ENCODE peak calls at places on chromosomes 1 and 21, in seven cellular contexts. One of them, this sample, is unnamed.

GRCh38 chr1:53860967-53861411 is 22.9 kb upstream of the NDC1 start:
- DNase-seq in BE2C: peak
- DNase-seq in PC-9: peak
- DNase-seq in left ventricle myocardium inferior: no peak
- DNase-seq in AG04450: peak
- DNase-seq in neural crest cell: peak
- DNase-seq in activated B cell treated with CpG ODN at 0.5 μM for 24 hours: no peak
- DNase-seq in this sample: no peak

GRCh38 chr1:41856361-41857285 is 62.1 kb downstream of the HIVEP3 start:
- DNase-seq in BE2C: no peak
- DNase-seq in AG04450: no peak
- DNase-seq in left ventricle myocardium inferior: no peak
- DNase-seq in PC-9: no peak
- DNase-seq in neural crest cell: no peak
- DNase-seq in activated B cell treated with CpG ODN at 0.5 μM for 24 hours: no peak
- DNase-seq in this sample: no peak

GRCh38 chr1:27628712-27629111 is 6.3 kb downstream of the FGR start:
- DNase-seq in neural crest cell: no peak
- DNase-seq in AG04450: no peak
- DNase-seq in PC-9: no peak
- DNase-seq in left ventricle myocardium inferior: no peak
- DNase-seq in activated B cell treated with CpG ODN at 0.5 μM for 24 hours: no peak
- DNase-seq in BE2C: peak
- DNase-seq in this sample: no peak

GRCh38 chr1:151547119-151547899 is 7.2 kb downstream of the TUFT1 start:
- DNase-seq in BE2C: no peak
- DNase-seq in left ventricle myocardium inferior: peak
- DNase-seq in AG04450: peak
- DNase-seq in PC-9: peak
- DNase-seq in activated B cell treated with CpG ODN at 0.5 μM for 24 hours: no peak
- DNase-seq in neural crest cell: no peak
- DNase-seq in this sample: no peak

GRCh38 chr1:218377143-218377660 is 32.1 kb downstream of the TGFB2 start:
- DNase-seq in activated B cell treated with CpG ODN at 0.5 μM for 24 hours: peak
- DNase-seq in AG04450: peak
- DNase-seq in neural crest cell: no peak
- DNase-seq in PC-9: peak
- DNase-seq in left ventricle myocardium inferior: no peak
- DNase-seq in BE2C: no peak
- DNase-seq in this sample: no peak

GRCh38 chr1:200866521-200866920 is 6.3 kb upstream of the GPR25 start:
- DNase-seq in AG04450: no peak
- DNase-seq in neural crest cell: no peak
- DNase-seq in BE2C: no peak
- DNase-seq in PC-9: no peak
- DNase-seq in left ventricle myocardium inferior: no peak
- DNase-seq in activated B cell treated with CpG ODN at 0.5 μM for 24 hours: no peak
- DNase-seq in this sample: no peak

GRCh38 chr1:47830856-47831255 is 166.3 kb downstream of the TRABD2B start:
- DNase-seq in BE2C: no peak
- DNase-seq in PC-9: no peak
- DNase-seq in AG04450: no peak
- DNase-seq in neural crest cell: no peak
- DNase-seq in left ventricle myocardium inferior: no peak
- DNase-seq in activated B cell treated with CpG ODN at 0.5 μM for 24 hours: no peak
- DNase-seq in this sample: no peak

GRCh38 chr1:226688056-226688748 is 50.9 kb downstream of the ITPKB start:
- DNase-seq in AG04450: no peak
- DNase-seq in activated B cell treated with CpG ODN at 0.5 μM for 24 hours: no peak
- DNase-seq in PC-9: no peak
- DNase-seq in neural crest cell: no peak
- DNase-seq in left ventricle myocardium inferior: no peak
- DNase-seq in BE2C: no peak
- DNase-seq in this sample: no peak

GRCh38 chr21:41142051-41142795 is 25.7 kb upstream of the BACE2 start:
- DNase-seq in BE2C: no peak
- DNase-seq in AG04450: peak
- DNase-seq in activated B cell treated with CpG ODN at 0.5 μM for 24 hours: no peak
- DNase-seq in neural crest cell: no peak
- DNase-seq in left ventricle myocardium inferior: no peak
- DNase-seq in PC-9: peak
- DNase-seq in this sample: no peak

GRCh38 chr1:247332901-247333361 is 1.3 kb upstream of the ZNF496 start:
- DNase-seq in left ventricle myocardium inferior: no peak
- DNase-seq in activated B cell treated with CpG ODN at 0.5 μM for 24 hours: no peak
- DNase-seq in PC-9: no peak
- DNase-seq in neural crest cell: no peak
- DNase-seq in BE2C: no peak
- DNase-seq in AG04450: no peak
- DNase-seq in this sample: no peak

GRCh38 chr1:62070384-62071011 is 124.2 kb upstream of the L1TD1 start:
- DNase-seq in activated B cell treated with CpG ODN at 0.5 μM for 24 hours: no peak
- DNase-seq in AG04450: no peak
- DNase-seq in PC-9: no peak
- DNase-seq in left ventricle myocardium inferior: no peak
- DNase-seq in neural crest cell: no peak
- DNase-seq in BE2C: peak
- DNase-seq in this sample: no peak

GRCh38 chr1:78491311-78492071 is 717 bp downstream of the PTGFR start:
- DNase-seq in AG04450: no peak
- DNase-seq in left ventricle myocardium inferior: peak
- DNase-seq in activated B cell treated with CpG ODN at 0.5 μM for 24 hours: no peak
- DNase-seq in BE2C: peak
- DNase-seq in PC-9: peak
- DNase-seq in neural crest cell: peak
- DNase-seq in this sample: no peak

GRCh38 chr1:178867670-178868069 is 3.2 kb downstream of the ANGPTL1 start:
- DNase-seq in left ventricle myocardium inferior: no peak
- DNase-seq in neural crest cell: no peak
- DNase-seq in activated B cell treated with CpG ODN at 0.5 μM for 24 hours: no peak
- DNase-seq in BE2C: no peak
- DNase-seq in AG04450: no peak
- DNase-seq in PC-9: no peak
- DNase-seq in this sample: no peak

GRCh38 chr1:61253059-61253735 is 170.8 kb downstream of the NFIA start:
- DNase-seq in activated B cell treated with CpG ODN at 0.5 μM for 24 hours: no peak
- DNase-seq in AG04450: no peak
- DNase-seq in BE2C: peak
- DNase-seq in neural crest cell: no peak
- DNase-seq in left ventricle myocardium inferior: peak
- DNase-seq in PC-9: peak
- DNase-seq in this sample: no peak

GRCh38 chr1:59499956-59500569 is 203.2 kb downstream of the FGGY start:
- DNase-seq in AG04450: no peak
- DNase-seq in activated B cell treated with CpG ODN at 0.5 μM for 24 hours: no peak
- DNase-seq in PC-9: no peak
- DNase-seq in left ventricle myocardium inferior: no peak
- DNase-seq in neural crest cell: no peak
- DNase-seq in BE2C: no peak
- DNase-seq in this sample: no peak

GRCh38 chr1:56197946-56198345 is 381.4 kb downstream of the PLPP3 start:
- DNase-seq in AG04450: no peak
- DNase-seq in BE2C: no peak
- DNase-seq in neural crest cell: no peak
- DNase-seq in PC-9: no peak
- DNase-seq in left ventricle myocardium inferior: no peak
- DNase-seq in activated B cell treated with CpG ODN at 0.5 μM for 24 hours: no peak
- DNase-seq in this sample: no peak

GRCh38 chr1:11320153-11320936 is 47.3 kb downstream of the UBIAD1 start:
- DNase-seq in activated B cell treated with CpG ODN at 0.5 μM for 24 hours: peak
- DNase-seq in PC-9: peak
- DNase-seq in BE2C: peak
- DNase-seq in left ventricle myocardium inferior: no peak
- DNase-seq in AG04450: no peak
- DNase-seq in neural crest cell: peak
- DNase-seq in this sample: peak

GRCh38 chr1:61233121-61233659 is 150.8 kb downstream of the NFIA start:
- DNase-seq in PC-9: no peak
- DNase-seq in neural crest cell: no peak
- DNase-seq in AG04450: no peak
- DNase-seq in BE2C: no peak
- DNase-seq in left ventricle myocardium inferior: no peak
- DNase-seq in activated B cell treated with CpG ODN at 0.5 μM for 24 hours: no peak
- DNase-seq in this sample: no peak

GRCh38 chr1:75723989-75724471 is 479 bp upstream of the ACADM start:
- DNase-seq in activated B cell treated with CpG ODN at 0.5 μM for 24 hours: no peak
- DNase-seq in neural crest cell: peak
- DNase-seq in AG04450: peak
- DNase-seq in BE2C: peak
- DNase-seq in PC-9: peak
- DNase-seq in left ventricle myocardium inferior: peak
- DNase-seq in this sample: peak

GRCh38 chr1:230104395-230105244 is 37.6 kb downstream of the GALNT2 start:
- DNase-seq in left ventricle myocardium inferior: peak
- DNase-seq in BE2C: peak
- DNase-seq in activated B cell treated with CpG ODN at 0.5 μM for 24 hours: peak
- DNase-seq in AG04450: peak
- DNase-seq in neural crest cell: no peak
- DNase-seq in PC-9: peak
- DNase-seq in this sample: peak

GRCh38 chr1:37028981-37029617 is 5.2 kb downstream of the GRIK3 start:
- DNase-seq in activated B cell treated with CpG ODN at 0.5 μM for 24 hours: peak
- DNase-seq in AG04450: no peak
- DNase-seq in neural crest cell: no peak
- DNase-seq in left ventricle myocardium inferior: no peak
- DNase-seq in PC-9: no peak
- DNase-seq in BE2C: peak
- DNase-seq in this sample: no peak

GRCh38 chr1:223706077-223706988 is 6.0 kb upstream of the CAPN2 start:
- DNase-seq in AG04450: peak
- DNase-seq in left ventricle myocardium inferior: no peak
- DNase-seq in activated B cell treated with CpG ODN at 0.5 μM for 24 hours: no peak
- DNase-seq in PC-9: peak
- DNase-seq in BE2C: peak
- DNase-seq in neural crest cell: no peak
- DNase-seq in this sample: no peak

GRCh38 chr1:83765125-83765524 is 233.8 kb downstream of the TTLL7 start:
- DNase-seq in PC-9: no peak
- DNase-seq in neural crest cell: no peak
- DNase-seq in activated B cell treated with CpG ODN at 0.5 μM for 24 hours: no peak
- DNase-seq in AG04450: no peak
- DNase-seq in BE2C: no peak
- DNase-seq in left ventricle myocardium inferior: no peak
- DNase-seq in this sample: no peak

GRCh38 chr1:226126824-226127591 is 59.5 kb downstream of the ACBD3 start:
- DNase-seq in AG04450: no peak
- DNase-seq in BE2C: no peak
- DNase-seq in neural crest cell: no peak
- DNase-seq in left ventricle myocardium inferior: no peak
- DNase-seq in activated B cell treated with CpG ODN at 0.5 μM for 24 hours: no peak
- DNase-seq in PC-9: peak
- DNase-seq in this sample: no peak

DNA sequence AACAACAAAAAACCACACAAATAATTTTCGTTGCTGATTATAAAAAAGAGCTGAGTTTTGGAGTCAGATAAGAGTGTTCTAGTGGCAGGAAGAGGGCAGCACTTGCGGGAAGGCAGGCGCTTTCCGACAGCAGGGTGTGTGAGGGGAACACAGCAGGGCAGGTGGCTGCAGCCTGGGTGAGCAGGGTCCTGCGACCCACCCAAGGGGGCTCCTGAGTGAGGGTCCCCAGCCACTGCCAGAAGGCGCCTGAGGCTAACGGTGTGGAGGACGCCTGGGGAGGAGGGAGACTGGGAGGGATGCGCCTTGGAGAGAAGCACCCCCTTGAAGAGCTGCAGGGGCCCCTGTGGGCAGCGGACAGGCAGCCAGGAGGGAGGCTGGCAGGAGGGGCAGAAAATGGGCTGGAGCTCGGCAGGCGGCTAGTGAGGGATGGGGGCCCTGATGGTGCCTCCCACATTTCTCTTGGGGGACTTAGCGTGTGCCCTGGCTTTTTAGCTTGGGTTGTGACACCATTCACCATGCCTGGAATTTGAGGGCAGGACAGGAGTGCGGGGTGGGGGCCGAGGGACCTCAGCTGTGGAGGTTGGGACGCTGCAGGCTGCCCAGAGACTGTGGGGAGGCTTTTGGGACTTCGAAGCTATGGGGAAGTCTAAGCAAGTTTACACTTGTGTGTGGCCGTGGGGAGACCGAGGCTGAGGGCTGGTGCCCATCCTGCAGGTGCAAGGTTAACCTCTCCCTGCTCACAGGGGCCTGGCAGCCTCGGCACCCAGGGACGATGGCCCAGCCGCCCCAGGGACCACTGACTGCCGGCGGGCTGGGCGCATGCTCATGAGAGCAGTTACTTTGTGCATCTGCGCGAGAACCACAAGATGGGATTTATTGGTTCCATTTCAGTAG is 111.4 kb downstream of the SIK1 start:
- DNase-seq in neural crest cell: no peak
- DNase-seq in AG04450: no peak
- DNase-seq in BE2C: no peak
- DNase-seq in left ventricle myocardium inferior: no peak
- DNase-seq in activated B cell treated with CpG ODN at 0.5 μM for 24 hours: no peak
- DNase-seq in PC-9: no peak
- DNase-seq in this sample: no peak
- TF ChIP-seq CTCF in neural crest cell: peak
- TF ChIP-seq CTCF in AG04450: peak
- TF ChIP-seq CTCF in BE2C: peak
- TF ChIP-seq CTCF in left ventricle myocardium inferior: no peak
- TF ChIP-seq CTCF in activated B cell treated with CpG ODN at 0.5 μM for 24 hours: no peak
- TF ChIP-seq CTCF in PC-9: no peak
- TF ChIP-seq CTCF in this sample: peak

DNA sequence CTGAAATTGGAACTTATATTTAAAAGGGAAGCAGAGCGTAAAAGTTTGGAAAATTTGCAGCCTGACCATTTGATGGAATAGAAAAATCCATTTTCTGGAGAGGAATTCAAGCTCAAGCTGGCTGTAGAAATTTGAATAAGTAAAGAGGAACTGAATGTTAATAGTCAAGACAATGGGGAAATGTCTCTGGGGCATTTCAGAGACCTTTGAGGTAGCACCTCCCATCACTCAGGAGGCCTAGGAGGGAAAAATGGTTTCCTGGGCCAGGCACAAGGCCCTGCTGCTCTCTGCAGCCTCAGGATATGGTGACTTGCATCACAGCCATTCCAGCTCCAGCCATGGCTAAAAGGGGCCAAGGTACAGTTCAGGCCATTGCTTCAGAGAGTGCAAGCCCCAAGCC is 17.6 kb upstream of the TSHB start:
- DNase-seq in neural crest cell: no peak
- DNase-seq in left ventricle myocardium inferior: no peak
- DNase-seq in AG04450: no peak
- DNase-seq in BE2C: no peak
- DNase-seq in activated B cell treated with CpG ODN at 0.5 μM for 24 hours: no peak
- DNase-seq in PC-9: no peak
- DNase-seq in this sample: no peak
- TF ChIP-seq CTCF in neural crest cell: no peak
- TF ChIP-seq CTCF in left ventricle myocardium inferior: no peak
- TF ChIP-seq CTCF in AG04450: no peak
- TF ChIP-seq CTCF in BE2C: no peak
- TF ChIP-seq CTCF in activated B cell treated with CpG ODN at 0.5 μM for 24 hours: no peak
- TF ChIP-seq CTCF in PC-9: no peak
- TF ChIP-seq CTCF in this sample: no peak

GRCh38 chr1:16720403-16721223 is 19.7 kb upstream of the RNU1-4 start:
- DNase-seq in neural crest cell: no peak
- DNase-seq in left ventricle myocardium inferior: no peak
- DNase-seq in PC-9: no peak
- DNase-seq in AG04450: no peak
- DNase-seq in BE2C: no peak
- DNase-seq in activated B cell treated with CpG ODN at 0.5 μM for 24 hours: no peak
- DNase-seq in this sample: no peak
- TF ChIP-seq CTCF in neural crest cell: no peak
- TF ChIP-seq CTCF in left ventricle myocardium inferior: no peak
- TF ChIP-seq CTCF in PC-9: no peak
- TF ChIP-seq CTCF in AG04450: no peak
- TF ChIP-seq CTCF in BE2C: no peak
- TF ChIP-seq CTCF in activated B cell treated with CpG ODN at 0.5 μM for 24 hours: no peak
- TF ChIP-seq CTCF in this sample: no peak

GRCh38 chr1:95309031-95309459 is 75.0 kb downstream of the RWDD3 start:
- DNase-seq in left ventricle myocardium inferior: no peak
- DNase-seq in BE2C: peak
- DNase-seq in activated B cell treated with CpG ODN at 0.5 μM for 24 hours: no peak
- DNase-seq in neural crest cell: peak
- DNase-seq in PC-9: no peak
- DNase-seq in AG04450: no peak
- DNase-seq in this sample: no peak
- TF ChIP-seq CTCF in left ventricle myocardium inferior: peak
- TF ChIP-seq CTCF in BE2C: peak
- TF ChIP-seq CTCF in activated B cell treated with CpG ODN at 0.5 μM for 24 hours: no peak
- TF ChIP-seq CTCF in neural crest cell: peak
- TF ChIP-seq CTCF in PC-9: peak
- TF ChIP-seq CTCF in AG04450: peak
- TF ChIP-seq CTCF in this sample: no peak